ENCODE peak calls at places on chromosome 22, in six cellular contexts. P is H54; W is NCI-H774; L is central memory CD4-positive, alpha-beta T cell; J is cardiac muscle cell; T is bronchial epithelial cell. D is an unnamed sample.

GRCh38 chr22:25366408-25366807 is 147.0 kb downstream of the CRYBB2 start:
- DNase-seq in J (no peak), L (no peak), P (no peak), W (no peak), T (no peak), D (no peak)

GRCh38 chr22:31029276-31029675 is 51.8 kb upstream of the SMTN start:
- DNase-seq in W (no peak), J (no peak), L (no peak), P (no peak), T (no peak), D (no peak)

GRCh38 chr22:40094449-40094848 is 83.3 kb upstream of the TNRC6B start:
- DNase-seq in J (no peak), P (no peak), L (peak), T (no peak), W (no peak), D (no peak)

GRCh38 chr22:42912049-42912448 is 55.0 kb upstream of the ARFGAP3 start:
- DNase-seq in P (no peak), L (no peak), J (no peak), T (no peak), W (no peak), D (no peak)

GRCh38 chr22:42745118-42745517 is 24.4 kb upstream of the A4GALT start:
- DNase-seq in J (peak), T (peak), P (no peak), L (no peak), W (no peak), D (peak)

GRCh38 chr22:37182101-37182948 is 5.7 kb downstream of the C1QTNF6 start:
- DNase-seq in W (no peak), J (no peak), T (no peak), P (no peak), L (no peak), D (no peak)

GRCh38 chr22:31104869-31105268 is 2.5 kb downstream of the SELENOM start:
- DNase-seq in W (no peak), T (no peak), L (no peak), P (no peak), J (no peak), D (no peak)

GRCh38 chr22:30206964-30207363 is 39.6 kb downstream of the LIF start:
- DNase-seq in W (no peak), L (no peak), T (peak), J (peak), P (peak), D (peak)

GRCh38 chr22:33677536-33677935 is 242.7 kb downstream of the LARGE1 start:
- DNase-seq in P (no peak), T (no peak), J (no peak), W (no peak), L (no peak), D (no peak)

GRCh38 chr22:46054091-46054877 is 77.3 kb upstream of the WNT7B start:
- DNase-seq in T (no peak), W (no peak), L (peak), P (no peak), J (no peak), D (peak)

GRCh38 chr22:35349704-35350538 is 31.0 kb upstream of the HMOX1 start:
- DNase-seq in P (no peak), W (no peak), J (no peak), T (no peak), L (no peak), D (no peak)

GRCh38 chr22:27718186-27719032 is 83.1 kb downstream of the MN1 start:
- DNase-seq in W (no peak), T (peak), L (no peak), J (peak), P (peak), D (peak)

GRCh38 chr22:50059185-50059880 is 1.2 kb upstream of the TTLL8 start:
- DNase-seq in J (peak), L (no peak), P (peak), T (no peak), W (no peak), D (peak)

GRCh38 chr22:27115816-27116256 is 458.4 kb downstream of the MIAT start:
- DNase-seq in T (peak), W (no peak), J (no peak), P (peak), L (no peak), D (peak)

GRCh38 chr22:20584029-20584871 is 76.8 kb downstream of the MED15 start:
- DNase-seq in T (no peak), L (no peak), J (no peak), P (no peak), W (no peak), D (no peak)

GRCh38 chr22:26753125-26753862 is 95.9 kb downstream of the MIAT start:
- DNase-seq in L (no peak), T (no peak), J (no peak), W (no peak), P (no peak), D (no peak)

GRCh38 chr22:50189184-50189848 is 3.6 kb downstream of the TRABD start:
- DNase-seq in J (no peak), T (no peak), L (no peak), W (no peak), P (no peak), D (no peak)

GRCh38 chr22:42892156-42892555 is 35.1 kb upstream of the ARFGAP3 start:
- DNase-seq in J (no peak), T (no peak), P (no peak), W (no peak), L (no peak), D (no peak)

GRCh38 chr22:46139895-46140350 is 10.4 kb upstream of the PPARA start:
- DNase-seq in W (no peak), J (no peak), T (no peak), L (no peak), P (no peak), D (peak)